ENCODE peak calls at places on chromosomes 6 and 20, in seven cellular contexts. One of them, this sample, is unnamed.
A peak's percentile ranks its signal among the peaks of the same experiment; 100 is the strongest.

GRCh38 chr6:113562248-113562647 is 294.9 kb upstream of the MARCKS start:
- DNase-seq in tibial nerve: no peak
- DNase-seq in adrenal gland: no peak
- DNase-seq in ovary: no peak
- DNase-seq in substantia nigra: no peak
- DNase-seq in CD8-positive, alpha-beta T cell: no peak
- DNase-seq in naive thymus-derived CD4-positive, alpha-beta T cell: no peak
- DNase-seq in this sample: no peak

GRCh38 chr20:33589059-33589458 is 73.1 kb upstream of the C20orf144 start:
- DNase-seq in tibial nerve: no peak
- DNase-seq in adrenal gland: no peak
- DNase-seq in ovary: no peak
- DNase-seq in substantia nigra: no peak
- DNase-seq in CD8-positive, alpha-beta T cell: no peak
- DNase-seq in naive thymus-derived CD4-positive, alpha-beta T cell: no peak
- DNase-seq in this sample: no peak

GRCh38 chr6:149941583-149942460 is at the start of gene ULBP2:
- DNase-seq in tibial nerve: peak; percentile 58
- DNase-seq in adrenal gland: peak; percentile 88
- DNase-seq in ovary: peak; percentile 60
- DNase-seq in substantia nigra: peak; percentile 26
- DNase-seq in CD8-positive, alpha-beta T cell: peak; percentile 96
- DNase-seq in naive thymus-derived CD4-positive, alpha-beta T cell: peak; percentile 77
- DNase-seq in this sample: peak; percentile 91

GRCh38 chr6:21595265-21595950 is 1.9 kb downstream of the SOX4 start:
- DNase-seq in tibial nerve: peak; percentile 29
- DNase-seq in adrenal gland: peak; percentile 41
- DNase-seq in ovary: peak; percentile 69
- DNase-seq in substantia nigra: no peak
- DNase-seq in CD8-positive, alpha-beta T cell: peak; percentile 31
- DNase-seq in naive thymus-derived CD4-positive, alpha-beta T cell: peak; percentile 25
- DNase-seq in this sample: peak; percentile 31

GRCh38 chr6:138182939-138183791 is 21.4 kb downstream of the ARFGEF3 start:
- DNase-seq in tibial nerve: no peak
- DNase-seq in adrenal gland: no peak
- DNase-seq in ovary: no peak
- DNase-seq in substantia nigra: peak; percentile 73
- DNase-seq in CD8-positive, alpha-beta T cell: no peak
- DNase-seq in naive thymus-derived CD4-positive, alpha-beta T cell: no peak
- DNase-seq in this sample: no peak

GRCh38 chr6:2534406-2535139 is 216.1 kb downstream of the MYLK4 start:
- DNase-seq in tibial nerve: no peak
- DNase-seq in adrenal gland: no peak
- DNase-seq in ovary: no peak
- DNase-seq in substantia nigra: no peak
- DNase-seq in CD8-positive, alpha-beta T cell: no peak
- DNase-seq in naive thymus-derived CD4-positive, alpha-beta T cell: no peak
- DNase-seq in this sample: no peak

GRCh38 chr6:150490586-150490985 is 109.1 kb upstream of the PLEKHG1 start:
- DNase-seq in tibial nerve: no peak
- DNase-seq in adrenal gland: no peak
- DNase-seq in ovary: no peak
- DNase-seq in substantia nigra: no peak
- DNase-seq in CD8-positive, alpha-beta T cell: no peak
- DNase-seq in naive thymus-derived CD4-positive, alpha-beta T cell: no peak
- DNase-seq in this sample: no peak

GRCh38 chr6:109695468-109695867 is 4.4 kb downstream of the FIG4 start:
- DNase-seq in tibial nerve: no peak
- DNase-seq in adrenal gland: no peak
- DNase-seq in ovary: no peak
- DNase-seq in substantia nigra: no peak
- DNase-seq in CD8-positive, alpha-beta T cell: no peak
- DNase-seq in naive thymus-derived CD4-positive, alpha-beta T cell: no peak
- DNase-seq in this sample: no peak

GRCh38 chr6:80316655-80317332 is 210.3 kb downstream of the BCKDHB start:
- DNase-seq in tibial nerve: no peak
- DNase-seq in adrenal gland: no peak
- DNase-seq in ovary: no peak
- DNase-seq in substantia nigra: no peak
- DNase-seq in CD8-positive, alpha-beta T cell: no peak
- DNase-seq in naive thymus-derived CD4-positive, alpha-beta T cell: no peak
- DNase-seq in this sample: no peak

GRCh38 chr6:72245565-72245964 is 359.2 kb downstream of the RIMS1 start:
- DNase-seq in tibial nerve: no peak
- DNase-seq in adrenal gland: no peak
- DNase-seq in ovary: no peak
- DNase-seq in substantia nigra: no peak
- DNase-seq in CD8-positive, alpha-beta T cell: no peak
- DNase-seq in naive thymus-derived CD4-positive, alpha-beta T cell: no peak
- DNase-seq in this sample: no peak

GRCh38 chr6:152206072-152206818 is 398.8 kb downstream of the ESR1 start:
- DNase-seq in tibial nerve: peak; percentile 16
- DNase-seq in adrenal gland: no peak
- DNase-seq in ovary: no peak
- DNase-seq in substantia nigra: no peak
- DNase-seq in CD8-positive, alpha-beta T cell: peak; percentile 57
- DNase-seq in naive thymus-derived CD4-positive, alpha-beta T cell: peak; percentile 24
- DNase-seq in this sample: peak; percentile 30

GRCh38 chr20:59643616-59644061 is 39.3 kb downstream of the PHACTR3 start:
- DNase-seq in tibial nerve: no peak
- DNase-seq in adrenal gland: no peak
- DNase-seq in ovary: no peak
- DNase-seq in substantia nigra: peak; percentile 60
- DNase-seq in CD8-positive, alpha-beta T cell: no peak
- DNase-seq in naive thymus-derived CD4-positive, alpha-beta T cell: no peak
- DNase-seq in this sample: no peak

GRCh38 chr6:56489559-56489958 is 153.1 kb downstream of the DST start:
- DNase-seq in tibial nerve: no peak
- DNase-seq in adrenal gland: no peak
- DNase-seq in ovary: no peak
- DNase-seq in substantia nigra: no peak
- DNase-seq in CD8-positive, alpha-beta T cell: no peak
- DNase-seq in naive thymus-derived CD4-positive, alpha-beta T cell: no peak
- DNase-seq in this sample: no peak

DNA sequence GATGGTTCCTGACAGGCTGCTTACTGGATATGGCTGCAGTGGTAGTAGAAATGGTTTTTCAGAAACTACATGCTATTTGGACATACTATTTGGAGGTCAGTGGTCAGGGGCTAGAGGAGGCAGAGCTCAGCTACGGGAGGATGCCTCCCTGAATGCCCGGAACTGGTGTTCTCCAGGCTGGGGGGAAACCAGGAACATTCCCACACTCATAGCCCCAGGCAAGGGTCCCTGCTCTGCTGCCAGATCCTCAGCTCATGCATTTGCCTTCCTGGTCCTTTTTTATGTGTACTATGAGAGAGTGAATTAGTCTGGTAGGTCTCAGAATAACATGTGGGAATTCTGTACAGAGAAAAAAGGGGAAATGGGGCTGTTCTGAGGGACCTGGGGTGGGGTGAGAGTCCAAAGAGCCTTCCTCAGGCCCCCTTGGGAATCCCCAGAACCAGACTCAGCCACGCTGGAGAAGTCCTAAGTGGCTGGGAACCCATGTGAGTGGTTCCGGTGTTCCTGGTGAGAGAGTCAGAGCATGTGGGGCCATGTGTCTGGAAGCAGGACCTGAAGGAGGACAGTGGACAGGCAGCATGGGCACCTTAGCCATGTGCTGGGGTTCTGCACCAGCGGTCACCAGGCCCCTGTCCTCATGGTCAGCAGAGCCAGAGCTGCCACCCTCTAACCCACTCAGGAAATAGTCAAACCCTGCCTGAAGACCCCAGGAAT is 58.0 kb upstream of the MYL9 start:
- DNase-seq in tibial nerve: no peak
- DNase-seq in adrenal gland: no peak
- DNase-seq in ovary: no peak
- DNase-seq in substantia nigra: no peak
- DNase-seq in CD8-positive, alpha-beta T cell: no peak
- DNase-seq in naive thymus-derived CD4-positive, alpha-beta T cell: no peak
- DNase-seq in this sample: no peak
- H3K27ac ChIP-seq in tibial nerve: peak overlapping the region; percentile 61
- H3K27ac ChIP-seq in adrenal gland: peak overlapping the region; percentile 62
- H3K27ac ChIP-seq in ovary: no peak overlapping the region
- H3K27ac ChIP-seq in substantia nigra: no peak overlapping the region
- H3K27ac ChIP-seq in CD8-positive, alpha-beta T cell: no peak overlapping the region
- H3K27ac ChIP-seq in naive thymus-derived CD4-positive, alpha-beta T cell: no peak overlapping the region
- H3K27ac ChIP-seq in this sample: peak overlapping the region; percentile 82

GRCh38 chr6:87151786-87152527 is 3.4 kb upstream of the ZNF292 start:
- DNase-seq in tibial nerve: peak; percentile 52
- DNase-seq in adrenal gland: peak; percentile 66
- DNase-seq in ovary: peak; percentile 81
- DNase-seq in substantia nigra: peak; percentile 69
- DNase-seq in CD8-positive, alpha-beta T cell: peak; percentile 74
- DNase-seq in naive thymus-derived CD4-positive, alpha-beta T cell: peak; percentile 80
- DNase-seq in this sample: peak; percentile 75
- H3K27ac ChIP-seq in tibial nerve: peak overlapping the region; percentile 99
- H3K27ac ChIP-seq in adrenal gland: peak overlapping the region; percentile 95
- H3K27ac ChIP-seq in ovary: peak overlapping the region; percentile 84
- H3K27ac ChIP-seq in substantia nigra: peak overlapping the region; percentile 89
- H3K27ac ChIP-seq in CD8-positive, alpha-beta T cell: peak overlapping the region; percentile 71
- H3K27ac ChIP-seq in naive thymus-derived CD4-positive, alpha-beta T cell: peak overlapping the region; percentile 79
- H3K27ac ChIP-seq in this sample: peak overlapping the region; percentile 94

GRCh38 chr6:143224516-143224915 is 163.8 kb downstream of the AIG1 start:
- DNase-seq in tibial nerve: no peak
- DNase-seq in adrenal gland: no peak
- DNase-seq in ovary: no peak
- DNase-seq in substantia nigra: no peak
- DNase-seq in CD8-positive, alpha-beta T cell: no peak
- DNase-seq in naive thymus-derived CD4-positive, alpha-beta T cell: no peak
- DNase-seq in this sample: no peak

GRCh38 chr6:143221723-143222122 is 161.0 kb downstream of the AIG1 start:
- DNase-seq in tibial nerve: no peak
- DNase-seq in adrenal gland: no peak
- DNase-seq in ovary: no peak
- DNase-seq in substantia nigra: no peak
- DNase-seq in CD8-positive, alpha-beta T cell: no peak
- DNase-seq in naive thymus-derived CD4-positive, alpha-beta T cell: no peak
- DNase-seq in this sample: no peak

GRCh38 chr6:143223895-143224294 is 163.2 kb downstream of the AIG1 start:
- DNase-seq in tibial nerve: peak; percentile 16
- DNase-seq in adrenal gland: peak; percentile 51
- DNase-seq in ovary: peak; percentile 48
- DNase-seq in substantia nigra: no peak
- DNase-seq in CD8-positive, alpha-beta T cell: no peak
- DNase-seq in naive thymus-derived CD4-positive, alpha-beta T cell: no peak
- DNase-seq in this sample: peak; percentile 70

GRCh38 chr6:143222758-143223334 is 162.2 kb downstream of the AIG1 start:
- DNase-seq in tibial nerve: no peak
- DNase-seq in adrenal gland: no peak
- DNase-seq in ovary: no peak
- DNase-seq in substantia nigra: no peak
- DNase-seq in CD8-positive, alpha-beta T cell: no peak
- DNase-seq in naive thymus-derived CD4-positive, alpha-beta T cell: no peak
- DNase-seq in this sample: no peak

DNA sequence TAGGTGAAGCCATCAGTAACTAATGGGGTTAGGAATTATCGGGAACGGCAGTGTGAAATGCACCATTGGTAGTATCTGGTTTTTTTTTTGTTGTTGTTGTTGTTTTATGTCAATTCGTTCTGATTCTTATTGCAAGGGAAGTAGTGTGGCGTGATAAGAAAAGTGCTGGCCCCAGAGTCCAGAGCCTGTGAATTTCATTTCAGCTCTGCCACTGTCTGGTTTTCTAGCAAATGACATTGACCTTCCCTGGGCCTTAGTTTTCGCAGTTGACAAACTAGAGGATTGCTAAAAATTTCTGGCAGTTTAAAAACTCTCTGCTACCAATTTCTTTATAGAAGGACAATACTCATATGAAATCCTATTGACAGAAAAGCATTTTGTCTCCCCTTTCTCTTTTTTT is 161.6 kb downstream of the AIG1 start:
- DNase-seq in tibial nerve: no peak
- DNase-seq in adrenal gland: no peak
- DNase-seq in ovary: no peak
- DNase-seq in substantia nigra: no peak
- DNase-seq in CD8-positive, alpha-beta T cell: no peak
- DNase-seq in naive thymus-derived CD4-positive, alpha-beta T cell: no peak
- DNase-seq in this sample: no peak
- H3K27ac ChIP-seq in tibial nerve: no peak overlapping the region
- H3K27ac ChIP-seq in adrenal gland: peak overlapping the region; percentile 65
- H3K27ac ChIP-seq in ovary: no peak overlapping the region
- H3K27ac ChIP-seq in substantia nigra: no peak overlapping the region
- H3K27ac ChIP-seq in CD8-positive, alpha-beta T cell: no peak overlapping the region
- H3K27ac ChIP-seq in naive thymus-derived CD4-positive, alpha-beta T cell: no peak overlapping the region
- H3K27ac ChIP-seq in this sample: peak overlapping the region; percentile 77

GRCh38 chr20:47406849-47407682 is 50.6 kb upstream of the ZMYND8 start:
- DNase-seq in tibial nerve: no peak
- DNase-seq in adrenal gland: no peak
- DNase-seq in ovary: no peak
- DNase-seq in substantia nigra: no peak
- DNase-seq in CD8-positive, alpha-beta T cell: no peak
- DNase-seq in naive thymus-derived CD4-positive, alpha-beta T cell: no peak
- DNase-seq in this sample: no peak
- H3K27ac ChIP-seq in tibial nerve: no peak overlapping the region
- H3K27ac ChIP-seq in adrenal gland: no peak overlapping the region
- H3K27ac ChIP-seq in ovary: no peak overlapping the region
- H3K27ac ChIP-seq in substantia nigra: no peak overlapping the region
- H3K27ac ChIP-seq in CD8-positive, alpha-beta T cell: no peak overlapping the region
- H3K27ac ChIP-seq in naive thymus-derived CD4-positive, alpha-beta T cell: no peak overlapping the region
- H3K27ac ChIP-seq in this sample: no peak overlapping the region

GRCh38 chr20:43942213-43942590 is 27.6 kb downstream of the TOX2 start:
- DNase-seq in tibial nerve: no peak
- DNase-seq in adrenal gland: no peak
- DNase-seq in ovary: no peak
- DNase-seq in substantia nigra: no peak
- DNase-seq in CD8-positive, alpha-beta T cell: no peak
- DNase-seq in naive thymus-derived CD4-positive, alpha-beta T cell: no peak
- DNase-seq in this sample: no peak
- H3K27ac ChIP-seq in tibial nerve: peak overlapping the region; percentile 4
- H3K27ac ChIP-seq in adrenal gland: peak overlapping the region; percentile 56
- H3K27ac ChIP-seq in ovary: no peak overlapping the region
- H3K27ac ChIP-seq in substantia nigra: no peak overlapping the region
- H3K27ac ChIP-seq in CD8-positive, alpha-beta T cell: no peak overlapping the region
- H3K27ac ChIP-seq in naive thymus-derived CD4-positive, alpha-beta T cell: no peak overlapping the region
- H3K27ac ChIP-seq in this sample: peak overlapping the region; percentile 1

GRCh38 chr6:11747021-11747420 is 31.6 kb downstream of the ADTRP start:
- DNase-seq in tibial nerve: no peak
- DNase-seq in adrenal gland: no peak
- DNase-seq in ovary: no peak
- DNase-seq in substantia nigra: no peak
- DNase-seq in CD8-positive, alpha-beta T cell: no peak
- DNase-seq in naive thymus-derived CD4-positive, alpha-beta T cell: no peak
- DNase-seq in this sample: no peak
- H3K27ac ChIP-seq in tibial nerve: peak overlapping the region; percentile 45
- H3K27ac ChIP-seq in adrenal gland: no peak overlapping the region
- H3K27ac ChIP-seq in ovary: no peak overlapping the region
- H3K27ac ChIP-seq in substantia nigra: no peak overlapping the region
- H3K27ac ChIP-seq in CD8-positive, alpha-beta T cell: no peak overlapping the region
- H3K27ac ChIP-seq in naive thymus-derived CD4-positive, alpha-beta T cell: no peak overlapping the region
- H3K27ac ChIP-seq in this sample: no peak overlapping the region